ENCODE peak calls at places on chromosome 6, in five cellular contexts. L is RPMI7951, N is Right ventricle myocardium superior, E is H54, F is NCI-H1105. D is an unnamed sample.

GRCh38 chr6:150490586-150490985 is 109.1 kb upstream of the PLEKHG1 start:
- DNase-seq in L (no peak), N (no peak), E (no peak), F (no peak), D (no peak)

GRCh38 chr6:17653198-17653881 is 53.2 kb downstream of the FAM8A1 start:
- DNase-seq in L (no peak), E (no peak), N (no peak), F (no peak), D (no peak)

GRCh38 chr6:126112171-126112632 is 125.9 kb downstream of the TRMT11 start:
- DNase-seq in L (no peak), E (no peak), N (no peak), F (no peak), D (no peak)

GRCh38 chr6:11972806-11973205 is 39.3 kb upstream of the HIVEP1 start:
- DNase-seq in N (no peak), E (no peak), L (peak), F (no peak), D (no peak)

GRCh38 chr6:12339808-12340487 is 49.8 kb downstream of the EDN1 start:
- DNase-seq in F (no peak), L (no peak), N (no peak), E (no peak), D (peak)

GRCh38 chr6:120871416-120872261 is 462.6 kb downstream of the TBC1D32 start:
- DNase-seq in L (no peak), N (no peak), F (peak), E (no peak), D (peak)

GRCh38 chr6:4550227-4550597 is 226.0 kb upstream of the CDYL start:
- DNase-seq in N (no peak), L (no peak), F (no peak), E (no peak), D (no peak)

GRCh38 chr6:131597448-131597847 is 24.4 kb downstream of the ARG1 start:
- DNase-seq in E (no peak), F (no peak), N (no peak), L (no peak), D (no peak)

GRCh38 chr6:116136933-116137340 is 11.0 kb upstream of the COL10A1 start:
- DNase-seq in F (no peak), N (no peak), E (no peak), L (peak), D (no peak)

GRCh38 chr6:106002005-106002404 is 84.1 kb upstream of the PRDM1 start:
- DNase-seq in L (no peak), F (no peak), N (no peak), E (no peak), D (no peak)

GRCh38 chr6:112252571-112253504 is 1.5 kb downstream of the LAMA4 start:
- DNase-seq in L (no peak), F (no peak), N (no peak), E (no peak), D (no peak)

GRCh38 chr6:128327890-128328289 is 192.5 kb downstream of the PTPRK start:
- DNase-seq in N (no peak), F (no peak), L (peak), E (no peak), D (no peak)

GRCh38 chr6:72987305-72987704 is 238.0 kb downstream of the KHDC1L start:
- DNase-seq in F (no peak), E (no peak), N (no peak), L (no peak), D (no peak)

GRCh38 chr6:64230530-64230929 is 594.9 kb downstream of the PHF3 start:
- DNase-seq in N (no peak), E (no peak), F (no peak), L (no peak), D (no peak)

GRCh38 chr6:30399390-30400058 is 54.6 kb downstream of the RPP21 start:
- DNase-seq in F (no peak), N (no peak), E (no peak), L (peak), D (no peak)

GRCh38 chr6:11822346-11822745 is 43.7 kb upstream of the ADTRP start:
- DNase-seq in F (no peak), L (peak), E (no peak), N (no peak), D (no peak)

GRCh38 chr6:157014871-157015270 is 237.7 kb downstream of the ARID1B start:
- DNase-seq in F (no peak), L (no peak), N (no peak), E (no peak), D (no peak)

GRCh38 chr6:36376742-36377141 is 10.7 kb downstream of the ETV7 start:
- DNase-seq in N (no peak), F (no peak), L (no peak), E (no peak), D (no peak)

GRCh38 chr6:108839068-108839467 is 9.2 kb upstream of the ARMC2 start:
- DNase-seq in L (no peak), F (no peak), E (no peak), N (no peak), D (no peak)

GRCh38 chr6:106396426-106397220 is 36.1 kb downstream of the CRYBG1 start:
- DNase-seq in E (no peak), N (no peak), L (no peak), F (no peak), D (no peak)

GRCh38 chr6:167733740-167734661 is 92.7 kb upstream of the AFDN start:
- DNase-seq in L (peak), E (no peak), N (no peak), F (no peak), D (no peak)